ENCODE peak calls at places on chromosomes 4 and X, in five cellular contexts. One of them, this sample, is unnamed.
A peak's percentile ranks its signal among the peaks of the same experiment; 100 is the strongest.

GRCh38 chr4:5890063-5890727 is 2.7 kb downstream of the CRMP1 start:
- DNase-seq in caudate nucleus: peak; percentile 63
- DNase-seq in posterior vena cava: no peak
- DNase-seq in uterus: no peak
- DNase-seq in psoas muscle: no peak
- DNase-seq in this sample: no peak

GRCh38 chr4:113086172-113086695 is 36.8 kb downstream of the ANK2 start:
- DNase-seq in caudate nucleus: no peak
- DNase-seq in posterior vena cava: no peak
- DNase-seq in uterus: no peak
- DNase-seq in psoas muscle: no peak
- DNase-seq in this sample: no peak

GRCh38 chr4:120004054-120004453 is 62.6 kb downstream of the MAD2L1 start:
- DNase-seq in caudate nucleus: no peak
- DNase-seq in posterior vena cava: no peak
- DNase-seq in uterus: no peak
- DNase-seq in psoas muscle: no peak
- DNase-seq in this sample: no peak

GRCh38 chr4:99301376-99302164 is 10.8 kb upstream of the ADH1A start:
- DNase-seq in caudate nucleus: no peak
- DNase-seq in posterior vena cava: no peak
- DNase-seq in uterus: no peak
- DNase-seq in psoas muscle: no peak
- DNase-seq in this sample: no peak

GRCh38 chrX:48937065-48937907 is 18.5 kb upstream of the PIM2 start:
- DNase-seq in caudate nucleus: no peak
- DNase-seq in posterior vena cava: peak; percentile 90
- DNase-seq in uterus: no peak
- DNase-seq in psoas muscle: peak; percentile 24
- DNase-seq in this sample: peak; percentile 53

GRCh38 chrX:2147928-2148327 is 352.8 kb downstream of the DHRSX start:
- DNase-seq in caudate nucleus: no peak
- DNase-seq in posterior vena cava: no peak
- DNase-seq in uterus: no peak
- DNase-seq in psoas muscle: no peak
- DNase-seq in this sample: no peak

GRCh38 chr4:58247792-58248191 is 1137.6 kb upstream of the IGFBP7 start:
- DNase-seq in caudate nucleus: no peak
- DNase-seq in posterior vena cava: no peak
- DNase-seq in uterus: no peak
- DNase-seq in psoas muscle: no peak
- DNase-seq in this sample: no peak

GRCh38 chr4:182143822-182144620 is 99.2 kb upstream of the TENM3 start:
- DNase-seq in caudate nucleus: peak; percentile 18
- DNase-seq in posterior vena cava: no peak
- DNase-seq in uterus: peak; percentile 36
- DNase-seq in psoas muscle: peak; percentile 49
- DNase-seq in this sample: no peak

GRCh38 chr4:2248044-2248780 is 6.3 kb upstream of the HAUS3 start:
- DNase-seq in caudate nucleus: no peak
- DNase-seq in posterior vena cava: peak; percentile 70
- DNase-seq in uterus: no peak
- DNase-seq in psoas muscle: no peak
- DNase-seq in this sample: peak; percentile 21

GRCh38 chr4:74056114-74056857 is 17.8 kb upstream of the CXCL3 start:
- DNase-seq in caudate nucleus: no peak
- DNase-seq in posterior vena cava: no peak
- DNase-seq in uterus: no peak
- DNase-seq in psoas muscle: no peak
- DNase-seq in this sample: no peak

GRCh38 chr4:141134051-141134450 is 782 bp upstream of the RNF150 start:
- DNase-seq in caudate nucleus: no peak
- DNase-seq in posterior vena cava: no peak
- DNase-seq in uterus: no peak
- DNase-seq in psoas muscle: no peak
- DNase-seq in this sample: no peak

GRCh38 chrX:53732797-53733196 is 46.3 kb upstream of the HUWE1 start:
- DNase-seq in caudate nucleus: no peak
- DNase-seq in posterior vena cava: no peak
- DNase-seq in uterus: no peak
- DNase-seq in psoas muscle: no peak
- DNase-seq in this sample: no peak

GRCh38 chr4:141311805-141312204 is 91.1 kb downstream of the ZNF330 start:
- DNase-seq in caudate nucleus: no peak
- DNase-seq in posterior vena cava: no peak
- DNase-seq in uterus: no peak
- DNase-seq in psoas muscle: no peak
- DNase-seq in this sample: no peak

GRCh38 chrX:85379174-85379907 is at the start of gene POF1B:
- DNase-seq in caudate nucleus: no peak
- DNase-seq in posterior vena cava: no peak
- DNase-seq in uterus: no peak
- DNase-seq in psoas muscle: no peak
- DNase-seq in this sample: peak; percentile 22

GRCh38 chrX:132831336-132831973 is 127.0 kb downstream of the HS6ST2 start:
- DNase-seq in caudate nucleus: no peak
- DNase-seq in posterior vena cava: no peak
- DNase-seq in uterus: no peak
- DNase-seq in psoas muscle: no peak
- DNase-seq in this sample: no peak

GRCh38 chr4:2745981-2746806 is 9.9 kb downstream of the TNIP2 start:
- DNase-seq in caudate nucleus: no peak
- DNase-seq in posterior vena cava: no peak
- DNase-seq in uterus: no peak
- DNase-seq in psoas muscle: peak; percentile 67
- DNase-seq in this sample: peak; percentile 65

GRCh38 chr4:180057198-180057821 is 2185.9 kb upstream of the TENM3 start:
- DNase-seq in caudate nucleus: no peak
- DNase-seq in posterior vena cava: no peak
- DNase-seq in uterus: no peak
- DNase-seq in psoas muscle: no peak
- DNase-seq in this sample: no peak

GRCh38 chr4:169906821-169907220 is 119.4 kb downstream of the MFAP3L start:
- DNase-seq in caudate nucleus: no peak
- DNase-seq in posterior vena cava: no peak
- DNase-seq in uterus: no peak
- DNase-seq in psoas muscle: no peak
- DNase-seq in this sample: no peak

GRCh38 chr4:126106658-126107057 is 791.9 kb downstream of the FAT4 start:
- DNase-seq in caudate nucleus: no peak
- DNase-seq in posterior vena cava: no peak
- DNase-seq in uterus: no peak
- DNase-seq in psoas muscle: no peak
- DNase-seq in this sample: no peak

GRCh38 chr4:45172636-45173035 is 446.3 kb upstream of the GNPDA2 start:
- DNase-seq in caudate nucleus: no peak
- DNase-seq in posterior vena cava: peak; percentile 70
- DNase-seq in uterus: no peak
- DNase-seq in psoas muscle: no peak
- DNase-seq in this sample: no peak

GRCh38 chr4:42320822-42321388 is 76.4 kb upstream of the SHISA3 start:
- DNase-seq in caudate nucleus: no peak
- DNase-seq in posterior vena cava: no peak
- DNase-seq in uterus: no peak
- DNase-seq in psoas muscle: no peak
- DNase-seq in this sample: no peak

GRCh38 chr4:111334356-111334755 is 711.5 kb upstream of the PITX2 start:
- DNase-seq in caudate nucleus: no peak
- DNase-seq in posterior vena cava: no peak
- DNase-seq in uterus: no peak
- DNase-seq in psoas muscle: no peak
- DNase-seq in this sample: no peak

GRCh38 chr4:108192056-108192455 is 23.3 kb upstream of the LEF1 start:
- DNase-seq in caudate nucleus: no peak
- DNase-seq in posterior vena cava: no peak
- DNase-seq in uterus: no peak
- DNase-seq in psoas muscle: no peak
- DNase-seq in this sample: no peak

GRCh38 chr4:184826315-184827266 is 823 bp upstream of the ACSL1 start:
- DNase-seq in caudate nucleus: no peak
- DNase-seq in posterior vena cava: peak; percentile 86
- DNase-seq in uterus: no peak
- DNase-seq in psoas muscle: peak; percentile 64
- DNase-seq in this sample: peak; percentile 64

GRCh38 chr4:8819421-8820177 is 52.0 kb downstream of the HMX1 start:
- DNase-seq in caudate nucleus: no peak
- DNase-seq in posterior vena cava: no peak
- DNase-seq in uterus: no peak
- DNase-seq in psoas muscle: no peak
- DNase-seq in this sample: no peak

GRCh38 chr4:55468724-55469123 is 73.0 kb downstream of the TMEM165 start:
- DNase-seq in caudate nucleus: no peak
- DNase-seq in posterior vena cava: no peak
- DNase-seq in uterus: no peak
- DNase-seq in psoas muscle: no peak
- DNase-seq in this sample: no peak

GRCh38 chrX:119753639-119754257 is 4.6 kb upstream of the SOWAHD start:
- DNase-seq in caudate nucleus: no peak
- DNase-seq in posterior vena cava: no peak
- DNase-seq in uterus: no peak
- DNase-seq in psoas muscle: no peak
- DNase-seq in this sample: no peak

GRCh38 chr4:1360423-1361283 is 13.6 kb downstream of the UVSSA start:
- DNase-seq in caudate nucleus: no peak
- DNase-seq in posterior vena cava: no peak
- DNase-seq in uterus: no peak
- DNase-seq in psoas muscle: peak; percentile 37
- DNase-seq in this sample: no peak

GRCh38 chr4:10006604-10007435 is 14.5 kb downstream of the SLC2A9 start:
- DNase-seq in caudate nucleus: peak; percentile 17
- DNase-seq in posterior vena cava: no peak
- DNase-seq in uterus: no peak
- DNase-seq in psoas muscle: no peak
- DNase-seq in this sample: no peak

GRCh38 chr4:1234296-1234695 is 14.6 kb downstream of the CTBP1 start:
- DNase-seq in caudate nucleus: no peak
- DNase-seq in posterior vena cava: peak; percentile 77
- DNase-seq in uterus: peak; percentile 53
- DNase-seq in psoas muscle: peak; percentile 20
- DNase-seq in this sample: peak; percentile 34

GRCh38 chr4:86181585-86181984 is 178.3 kb downstream of the MAPK10 start:
- DNase-seq in caudate nucleus: no peak
- DNase-seq in posterior vena cava: no peak
- DNase-seq in uterus: no peak
- DNase-seq in psoas muscle: no peak
- DNase-seq in this sample: no peak